ENCODE peak calls at places on chromosomes 6 and 20, in four cellular contexts. B, H, A and E are unnamed samples.

GRCh38 chr6:138692978-138693909 is 80.3 kb upstream of the CCDC28A start:
- DNase-seq in A (peak), H (no peak), B (peak), E (peak)

GRCh38 chr20:10843161-10843711 is 169.4 kb upstream of the JAG1 start:
- DNase-seq in H (no peak), B (no peak), A (no peak), E (no peak)

GRCh38 chr6:22956029-22956715 is 386.8 kb downstream of the HDGFL1 start:
- DNase-seq in H (no peak), A (peak), B (no peak), E (peak)

GRCh38 chr6:33692760-33693158 is 18.7 kb downstream of the UQCC2 start:
- DNase-seq in B (no peak), A (no peak), H (no peak), E (no peak)

GRCh38 chr6:105194591-105194990 is 14.8 kb upstream of the POPDC3 start:
- DNase-seq in H (no peak), B (no peak), A (no peak), E (no peak)

GRCh38 chr20:39624316-39624715 is 662.2 kb downstream of the DHX35 start:
- DNase-seq in H (no peak), B (no peak), A (no peak), E (no peak)

GRCh38 chr20:49747707-49748524 is 34.2 kb upstream of the B4GALT5 start:
- DNase-seq in B (no peak), H (no peak), A (no peak), E (no peak)

GRCh38 chr20:48180637-48181036 is 395.4 kb upstream of the SULF2 start:
- DNase-seq in H (no peak), B (no peak), A (no peak), E (no peak)

GRCh38 chr6:155069543-155069942 is 74.4 kb downstream of the TIAM2 start:
- DNase-seq in H (no peak), B (no peak), A (no peak), E (no peak)

GRCh38 chr20:26209171-26209941 is 512.7 kb upstream of the ZNF337 start:
- DNase-seq in B (peak), A (no peak), H (no peak), E (no peak)

GRCh38 chr6:38337819-38338465 is 301.8 kb downstream of the BTBD9 start:
- DNase-seq in H (peak), B (peak), A (no peak), E (no peak)
- TF ChIP-seq CTCF in H (no peak), B (peak), A (peak), E (peak)

DNA sequence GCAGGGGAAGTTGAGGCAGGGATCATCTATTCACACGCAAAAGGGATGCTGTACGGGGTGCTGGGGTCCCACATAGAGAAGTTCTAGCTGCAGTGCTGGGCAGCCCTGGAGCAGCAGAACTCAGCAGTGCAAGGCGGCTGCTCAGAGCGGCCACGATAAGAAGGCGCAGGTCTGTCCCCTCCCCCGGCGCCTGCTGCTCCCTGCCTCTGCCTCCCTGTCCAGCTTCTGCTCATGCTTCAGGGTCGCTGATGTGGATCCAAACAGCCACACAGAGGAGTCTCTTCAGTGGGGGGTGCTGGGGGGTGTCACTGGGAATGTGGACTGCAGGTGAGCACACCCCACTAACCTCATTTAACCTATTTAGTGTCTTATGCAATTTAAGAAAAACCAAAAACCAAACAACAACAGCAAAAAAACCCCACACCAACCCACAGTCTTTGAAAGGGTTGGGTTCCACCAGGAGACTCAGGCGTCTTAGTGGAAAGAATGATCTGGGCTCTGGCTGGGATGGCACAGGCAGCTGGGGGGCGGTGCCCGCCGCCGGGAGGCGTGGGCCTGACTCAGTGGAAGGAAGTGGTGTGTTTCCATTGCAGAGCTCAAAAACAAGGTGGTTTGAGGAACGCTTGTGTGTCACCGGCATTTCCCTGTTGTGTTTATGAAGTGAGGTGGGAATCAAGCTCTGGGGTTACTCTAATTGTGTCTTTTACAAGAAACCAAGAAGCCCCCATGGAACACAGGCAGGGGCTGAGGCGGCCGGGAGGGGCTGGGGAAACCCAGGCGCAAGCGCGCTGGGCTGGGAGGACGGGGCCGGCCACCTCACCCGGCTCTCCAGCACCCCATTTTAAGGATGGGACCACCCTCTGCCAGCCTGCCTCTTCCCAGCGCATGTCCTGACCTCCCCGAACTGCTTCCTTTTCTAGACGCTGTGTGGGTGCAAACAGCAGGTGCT is 55.1 kb downstream of the IRF4 start:
- DNase-seq in A (no peak), B (no peak), H (no peak), E (no peak)
- TF ChIP-seq CTCF in A (no peak), B (no peak), H (no peak), E (no peak)

GRCh38 chr20:62413896-62414481 is 6.9 kb upstream of the CABLES2 start:
- DNase-seq in B (no peak), A (no peak), H (no peak), E (no peak)
- TF ChIP-seq CTCF in B (peak), A (peak), H (peak), E (peak)

DNA sequence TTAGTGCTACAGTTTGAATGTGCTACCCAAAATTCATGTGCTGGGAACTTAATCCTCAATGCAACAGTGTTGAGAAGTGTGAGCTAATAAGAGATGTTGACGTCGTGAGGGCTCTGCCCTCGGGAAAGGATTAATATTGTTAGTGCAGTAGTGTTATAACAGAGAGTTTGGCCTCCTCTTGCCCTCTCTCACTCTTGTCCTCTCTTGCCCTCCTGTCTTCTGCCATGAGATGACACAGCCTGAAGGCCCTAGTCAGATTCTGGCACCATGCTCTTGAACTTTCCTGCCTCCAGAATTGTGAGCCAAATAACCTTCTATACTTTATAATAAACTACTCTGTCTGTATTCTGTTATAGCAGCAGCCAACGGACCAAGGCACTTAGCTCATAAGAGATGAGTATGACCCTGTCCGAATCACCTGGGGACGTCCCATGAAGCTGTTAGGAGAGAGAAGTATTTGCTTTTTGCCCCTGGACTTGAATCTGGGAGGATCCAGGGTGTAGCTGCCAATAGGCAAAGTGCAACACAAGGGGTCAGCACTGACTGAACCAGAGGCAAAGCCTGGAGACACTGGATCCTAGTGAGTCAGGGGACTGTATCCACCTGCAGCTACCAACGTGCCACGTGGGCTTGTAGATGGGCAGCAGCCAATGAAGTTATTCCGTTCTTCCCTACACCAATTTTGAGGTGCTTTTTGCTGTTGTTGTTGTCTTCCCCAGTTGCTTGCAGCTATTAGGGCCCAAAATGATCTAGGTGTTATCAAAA is 233.7 kb downstream of the THBS2 start:
- DNase-seq in A (no peak), B (no peak), H (no peak), E (peak)
- TF ChIP-seq CTCF in A (peak), B (peak), H (peak), E (peak)

DNA sequence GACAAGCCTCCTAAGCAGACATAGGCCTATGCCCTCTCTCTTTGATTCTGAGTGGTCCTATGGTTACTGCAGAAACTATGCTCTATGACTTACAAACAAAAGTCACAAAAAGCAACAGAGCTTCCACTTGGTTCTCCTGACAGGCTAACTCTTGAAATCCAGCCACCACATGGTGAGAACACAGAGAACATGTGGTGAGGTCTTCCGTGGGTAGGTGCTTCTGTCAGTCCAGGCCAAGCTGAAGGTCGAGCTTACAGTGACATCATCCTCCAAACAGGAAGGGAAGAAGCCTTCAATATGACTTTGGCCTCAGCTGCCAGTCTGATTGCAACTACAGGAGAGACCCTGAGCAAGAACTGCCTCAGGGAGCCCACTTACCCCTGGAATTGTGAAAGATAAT is 265.5 kb downstream of the TBX18 start:
- DNase-seq in A (no peak), H (no peak), B (no peak), E (no peak)
- TF ChIP-seq CTCF in A (no peak), H (no peak), B (no peak), E (no peak)

GRCh38 chr6:147262943-147263342 is 58.7 kb downstream of the STXBP5 start:
- DNase-seq in A (no peak), B (no peak), H (no peak), E (no peak)

GRCh38 chr6:147266821-147267220 is 62.6 kb downstream of the STXBP5 start:
- DNase-seq in A (no peak), B (no peak), H (no peak), E (no peak)

GRCh38 chr6:147268254-147268653 is 64.0 kb downstream of the STXBP5 start:
- DNase-seq in H (no peak), B (peak), A (no peak), E (no peak)

DNA sequence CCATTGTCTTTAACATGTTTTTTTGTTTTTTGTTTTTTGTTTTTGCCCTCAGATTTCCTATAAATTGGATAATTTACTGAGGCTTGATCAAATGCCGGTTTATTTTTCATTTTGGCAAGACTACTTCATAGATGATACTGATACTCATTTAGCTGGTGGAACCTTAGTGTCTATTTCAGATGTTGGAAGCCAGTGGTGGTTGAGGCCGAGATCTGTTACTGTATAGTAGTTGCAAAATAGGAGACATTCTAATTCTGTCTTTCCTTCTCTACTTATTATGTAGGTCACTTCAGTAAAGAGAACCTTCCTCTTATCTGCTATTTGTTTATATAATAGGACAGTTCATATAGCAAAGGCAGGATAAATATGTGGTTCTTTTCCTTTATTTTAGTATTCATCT is 63.4 kb downstream of the STXBP5 start:
- DNase-seq in H (no peak), A (no peak), B (no peak), E (no peak)
- TF ChIP-seq CTCF in H (no peak), A (no peak), B (no peak), E (no peak)

DNA sequence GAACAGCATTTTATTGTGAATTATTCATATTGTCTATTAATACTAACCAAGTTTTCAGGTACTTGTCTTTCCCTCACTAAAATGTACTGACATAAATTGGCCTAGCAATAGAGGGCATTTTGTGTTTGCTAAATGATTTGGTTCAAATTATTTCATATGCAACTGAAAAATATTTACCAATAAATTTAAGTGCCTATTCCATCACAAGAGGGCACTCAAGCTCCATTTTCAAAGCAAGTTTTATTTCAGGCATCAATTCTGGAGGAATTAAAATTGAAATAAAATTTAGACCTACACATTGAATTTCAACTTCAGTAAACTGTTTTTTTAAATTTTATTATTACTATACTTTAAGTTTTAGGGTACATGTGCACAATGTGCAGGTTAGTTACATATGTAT is 114.3 kb upstream of the SYNCRIP start:
- DNase-seq in H (peak), B (no peak), A (peak), E (peak)
- TF ChIP-seq CTCF in H (peak), B (peak), A (peak), E (peak)